ENCODE peak calls at places on chromosomes 7 and 10, in four cellular contexts. E is endothelial cell, N is fibroblast of mammary gland, J is cardiac fibroblast. W is an unnamed sample.

GRCh38 chr7:117296066-117296465 is 26.8 kb downstream of the WNT2 start:
- DNase-seq in E (no peak), N (no peak), J (no peak), W (no peak)

GRCh38 chr7:134710854-134711624 is 64.4 kb downstream of the BPGM start:
- DNase-seq in E (no peak), N (no peak), J (peak), W (no peak)

GRCh38 chr7:132546366-132547145 is 29.7 kb downstream of the PLXNA4 start:
- DNase-seq in E (no peak), N (no peak), J (no peak), W (no peak)

GRCh38 chr10:124944982-124945381 is 3.1 kb downstream of the ZRANB1 start:
- DNase-seq in E (no peak), N (peak), J (peak), W (no peak)

GRCh38 chr7:84258628-84259027 is 64.0 kb upstream of the SEMA3A start:
- DNase-seq in E (no peak), N (peak), J (peak), W (no peak)

GRCh38 chr10:33116293-33116697 is 158.3 kb upstream of the ITGB1 start:
- DNase-seq in E (peak), N (peak), J (peak), W (peak)

GRCh38 chr7:51471199-51472016 is 154.8 kb upstream of the COBL start:
- DNase-seq in E (no peak), N (no peak), J (no peak), W (peak)

GRCh38 chr7:91567111-91568012 is 303.1 kb downstream of the FZD1 start:
- DNase-seq in E (no peak), N (no peak), J (no peak), W (no peak)

GRCh38 chr10:32744321-32744720 is 213.7 kb downstream of the ITGB1 start:
- DNase-seq in E (no peak), N (no peak), J (no peak), W (no peak)

GRCh38 chr7:99188221-99188620 is 19.7 kb downstream of the KPNA7 start:
- DNase-seq in E (no peak), N (no peak), J (no peak), W (no peak)

GRCh38 chr7:139560678-139561077 is 37.2 kb downstream of the CLEC2L start:
- DNase-seq in E (no peak), N (no peak), J (no peak), W (no peak)

GRCh38 chr10:69048103-69048502 is 39.8 kb upstream of the SRGN start:
- DNase-seq in E (no peak), N (peak), J (peak), W (no peak)

GRCh38 chr10:9615179-9615578 is 1402.5 kb upstream of the CELF2 start:
- DNase-seq in E (no peak), N (peak), J (no peak), W (no peak)

GRCh38 chr7:111051832-111052231 is 39.1 kb upstream of the LRRN3 start:
- DNase-seq in E (no peak), N (no peak), J (no peak), W (no peak)

GRCh38 chr7:64997927-64998391 is 7.1 kb upstream of the ZNF117 start:
- DNase-seq in E (no peak), N (peak), J (peak), W (no peak)

GRCh38 chr10:127921075-127921750 is 14.3 kb downstream of the PTPRE start:
- DNase-seq in E (no peak), N (no peak), J (no peak), W (no peak)

GRCh38 chr7:38796636-38797501 is 112.1 kb downstream of the VPS41 start:
- DNase-seq in E (peak), N (peak), J (peak), W (peak)

GRCh38 chr7:108076141-108076540 is 54.0 kb downstream of the LAMB4 start:
- DNase-seq in E (no peak), N (no peak), J (peak), W (no peak)

GRCh38 chr10:100614416-100614815 is 78.7 kb downstream of the HIF1AN start:
- DNase-seq in E (no peak), N (no peak), J (no peak), W (no peak)

GRCh38 chr10:21797984-21798765 is 205.4 kb downstream of the DNAJC1 start:
- DNase-seq in E (no peak), N (no peak), J (no peak), W (no peak)

GRCh38 chr10:78502208-78502943 is 468.7 kb downstream of the RPS24 start:
- DNase-seq in E (no peak), N (peak), J (peak), W (no peak)

GRCh38 chr10:51733061-51733460 is 33.7 kb upstream of the CSTF2T start:
- DNase-seq in E (no peak), N (peak), J (peak), W (no peak)

GRCh38 chr10:87585565-87586514 is 73.8 kb upstream of the PAPSS2 start:
- DNase-seq in E (no peak), N (peak), J (peak), W (no peak)

GRCh38 chr7:131723926-131724325 is 167.5 kb upstream of the PODXL start:
- DNase-seq in E (no peak), N (peak), J (no peak), W (no peak)

GRCh38 chr10:78407009-78407711 is 373.5 kb downstream of the RPS24 start:
- DNase-seq in E (peak), N (peak), J (peak), W (peak)